ENCODE peak calls at places on chromosome 16, in seven cellular contexts. W is PC-3, J is GM23338, L is HCT116, H is SK-N-SH, S is neural progenitor cell, T is hepatocyte. A is an unnamed sample.

GRCh38 chr16:668519-669171 is 713 bp downstream of the RHOT2 start:
- DNase-seq in W (no peak), J (no peak), L (no peak), H (peak; percentile 51), S (peak; percentile 53), T (no peak), A (no peak)

GRCh38 chr16:30052671-30053372 is 12.7 kb upstream of the ALDOA start:
- DNase-seq in W (peak; percentile 83), J (peak; percentile 95), L (peak; percentile 85), H (peak; percentile 97), S (peak; percentile 95), T (peak; percentile 95), A (peak; percentile 95)

GRCh38 chr16:72886366-72886974 is 161.5 kb downstream of the ZFHX3 start:
- DNase-seq in W (no peak), J (no peak), L (no peak), H (no peak), S (no peak), T (no peak), A (no peak)

GRCh38 chr16:88303890-88304819 is 78.6 kb upstream of the ZNF469 start:
- DNase-seq in W (peak; percentile 21), J (no peak), L (no peak), H (no peak), S (no peak), T (peak; percentile 82), A (no peak)

GRCh38 chr16:11085025-11085485 is 140.7 kb downstream of the CLEC16A start:
- DNase-seq in W (no peak), J (no peak), L (no peak), H (peak; percentile 67), S (peak; percentile 32), T (no peak), A (no peak)

GRCh38 chr16:88375236-88376052 is 7.3 kb upstream of the ZNF469 start:
- DNase-seq in W (no peak), J (no peak), L (no peak), H (peak; percentile 19), S (no peak), T (no peak), A (no peak)

GRCh38 chr16:65908568-65908967 is 457.9 kb upstream of the CDH5 start:
- DNase-seq in W (no peak), J (peak; percentile 56), L (no peak), H (peak; percentile 61), S (peak; percentile 94), T (no peak), A (no peak)

GRCh38 chr16:69311533-69312388 is 611 bp downstream of the VPS4A start:
- DNase-seq in W (peak; percentile 26), J (peak; percentile 75), L (no peak), H (peak; percentile 80), S (peak; percentile 60), T (peak; percentile 63), A (peak; percentile 67)

GRCh38 chr16:2770057-2770780 is 6.9 kb downstream of the ELOB start:
- DNase-seq in W (no peak), J (no peak), L (no peak), H (no peak), S (no peak), T (no peak), A (no peak)

GRCh38 chr16:22123759-22124490 is 31.6 kb downstream of the VWA3A start:
- DNase-seq in W (no peak), J (peak; percentile 30), L (no peak), H (no peak), S (no peak), T (no peak), A (no peak)

GRCh38 chr16:24950275-24950674 is 64.9 kb downstream of the ARHGAP17 start:
- DNase-seq in W (peak; percentile 15), J (no peak), L (no peak), H (no peak), S (no peak), T (peak; percentile 29), A (no peak)

GRCh38 chr16:14193316-14193871 is 122.3 kb downstream of the MRTFB start:
- DNase-seq in W (no peak), J (peak; percentile 27), L (no peak), H (no peak), S (no peak), T (no peak), A (peak; percentile 74)

GRCh38 chr16:824601-825000 is 24.1 kb upstream of the GNG13 start:
- DNase-seq in W (no peak), J (no peak), L (no peak), H (no peak), S (no peak), T (no peak), A (no peak)

GRCh38 chr16:29710227-29711219 is 31.5 kb downstream of the QPRT start:
- DNase-seq in W (peak; percentile 68), J (peak; percentile 82), L (peak; percentile 56), H (peak; percentile 61), S (peak; percentile 66), T (peak; percentile 83), A (peak; percentile 83)

GRCh38 chr16:87061521-87061920 is 255.7 kb downstream of the C16orf95 start:
- DNase-seq in W (peak; percentile 5), J (no peak), L (no peak), H (no peak), S (no peak), T (no peak), A (no peak)

GRCh38 chr16:17370233-17371013 is 100.3 kb downstream of the XYLT1 start:
- DNase-seq in W (no peak), J (no peak), L (no peak), H (peak; percentile 27), S (no peak), T (no peak), A (peak; percentile 19)

GRCh38 chr16:89525146-89525913 is 17.1 kb downstream of the SPG7 start:
- DNase-seq in W (no peak), J (no peak), L (no peak), H (no peak), S (no peak), T (no peak), A (peak; percentile 26)

GRCh38 chr16:87580855-87581261 is 21.4 kb upstream of the JPH3 start:
- DNase-seq in W (peak; percentile 12), J (peak; percentile 36), L (no peak), H (peak; percentile 56), S (no peak), T (no peak), A (no peak)

GRCh38 chr16:67015317-67015731 is 13.6 kb upstream of the CBFB start:
- DNase-seq in W (no peak), J (no peak), L (peak; percentile 32), H (no peak), S (no peak), T (no peak), A (no peak)

GRCh38 chr16:17776888-17777287 is 306.1 kb upstream of the XYLT1 start:
- DNase-seq in W (no peak), J (no peak), L (no peak), H (no peak), S (no peak), T (no peak), A (no peak)

GRCh38 chr16:75931043-75931442 is 204.8 kb upstream of the CPHXL start:
- DNase-seq in W (peak; percentile 33), J (no peak), L (no peak), H (no peak), S (no peak), T (peak; percentile 22), A (no peak)

GRCh38 chr16:22318690-22319358 is 21.6 kb downstream of the POLR3E start:
- DNase-seq in W (peak; percentile 52), J (peak; percentile 77), L (no peak), H (peak; percentile 54), S (peak; percentile 39), T (peak; percentile 38), A (peak; percentile 35)

GRCh38 chr16:70735141-70735979 is 49.5 kb upstream of the MTSS2 start:
- DNase-seq in W (no peak), J (peak; percentile 51), L (no peak), H (no peak), S (peak; percentile 53), T (no peak), A (no peak)

GRCh38 chr16:2963611-2964415 is at the start of gene KREMEN2:
- DNase-seq in W (peak; percentile 73), J (peak; percentile 86), L (peak; percentile 74), H (peak; percentile 90), S (peak; percentile 79), T (peak; percentile 59), A (no peak)

GRCh38 chr16:53220585-53220984 is 165.8 kb downstream of the CHD9 start:
- DNase-seq in W (no peak), J (peak; percentile 41), L (no peak), H (peak; percentile 7), S (peak; percentile 25), T (peak; percentile 5), A (peak; percentile 18)
- TF ChIP-seq CTCF in W (no peak), J (peak; percentile 32), L (no peak), H (peak; percentile 28), S (peak; percentile 40), T (peak; percentile 23), A (peak; percentile 42)

DNA sequence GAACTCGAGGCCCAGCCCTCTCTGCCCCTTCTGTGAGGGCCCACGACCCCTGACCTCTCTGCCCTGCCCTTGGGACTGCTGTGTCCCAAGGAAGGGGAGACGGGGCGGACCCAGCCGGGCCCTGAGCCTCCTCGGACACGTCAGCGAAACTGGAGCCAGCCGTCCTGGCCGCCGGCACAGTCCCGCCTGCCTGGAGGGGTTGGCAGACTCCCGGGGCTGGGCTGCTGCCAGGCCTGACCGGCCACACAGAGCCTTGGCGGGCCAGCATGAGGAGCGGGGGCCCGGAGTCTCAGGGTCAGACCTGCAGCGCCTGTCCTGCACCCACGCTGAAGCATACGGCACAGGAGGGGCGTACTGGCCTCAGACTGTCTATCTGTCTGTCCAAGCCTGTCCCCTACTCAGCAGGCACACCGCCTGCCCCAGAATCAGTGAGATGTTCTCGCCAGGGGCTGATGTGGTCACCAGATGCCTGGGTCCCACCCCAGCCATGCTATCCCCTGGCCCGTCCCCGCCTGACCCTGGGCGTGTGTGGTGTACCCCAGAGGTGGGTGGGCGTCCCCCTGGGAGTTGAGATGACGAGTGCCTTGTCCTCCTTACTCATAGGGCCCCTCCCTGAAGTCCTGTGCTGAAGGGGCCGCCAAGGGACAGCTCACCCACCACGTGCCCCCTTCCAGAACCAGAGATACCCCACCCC is 4.6 kb downstream of the VASN start:
- DNase-seq in W (peak; percentile 60), J (no peak), L (no peak), H (peak; percentile 71), S (peak; percentile 4), T (peak; percentile 56), A (no peak)
- H3K4me1 ChIP-seq in W (peaks cover 50% of the 10 kb centered on the region), J (peaks cover 57% of the 10 kb centered on the region), L (peaks cover 36% of the 10 kb centered on the region), H (peaks cover 71% of the 10 kb centered on the region), S (peaks cover 54% of the 10 kb centered on the region), T (peaks cover 51% of the 10 kb centered on the region), A (peaks cover 22% of the 10 kb centered on the region)

DNA sequence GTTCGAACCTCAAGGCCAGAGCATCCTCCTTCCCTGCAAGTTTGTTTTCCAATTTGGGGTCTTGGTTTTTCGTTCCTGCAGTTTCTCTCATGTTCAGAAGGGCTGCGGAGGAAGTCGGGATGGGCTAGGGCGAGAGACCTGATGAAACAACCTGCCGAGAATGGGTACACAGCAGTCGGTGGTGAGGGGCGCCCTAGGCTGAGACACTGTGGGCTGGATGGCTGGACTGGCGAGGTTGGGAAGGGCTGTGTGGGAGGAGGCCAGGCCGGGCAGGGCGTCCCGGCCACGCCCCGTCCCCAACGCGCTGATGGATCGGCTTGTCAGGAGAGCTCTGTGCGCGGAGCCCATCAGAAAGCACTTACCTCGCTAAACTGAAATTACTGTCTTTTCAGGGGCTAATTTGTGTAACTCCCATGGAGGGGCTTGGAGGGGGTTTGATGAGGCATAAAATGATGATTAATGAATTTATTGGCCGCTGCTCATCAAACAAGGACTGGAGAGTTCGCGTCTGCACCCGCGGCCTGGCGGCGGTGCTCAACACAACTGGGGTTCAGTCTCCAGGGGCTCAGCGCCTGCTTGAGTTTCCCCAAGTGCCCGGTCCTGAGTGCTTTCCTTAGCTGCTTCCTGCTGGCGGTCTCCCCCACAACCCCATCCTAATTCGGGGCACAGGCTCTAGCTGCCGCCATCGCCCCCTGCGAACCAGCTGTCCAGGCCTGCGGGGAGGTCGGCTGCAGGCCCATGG is 9.0 kb downstream of the IRX5 start:
- DNase-seq in W (no peak), J (peak; percentile 63), L (no peak), H (no peak), S (peak; percentile 76), T (no peak), A (no peak)
- TF ChIP-seq EZH2phosphoT487 in W (no peak), J (no peak), L (no peak), H (no peak), S (peak; percentile 1), T (no peak), A (no peak)

GRCh38 chr16:8712589-8713361 is 38.4 kb downstream of the ABAT start:
- DNase-seq in W (no peak), J (peak; percentile 82), L (no peak), H (peak; percentile 86), S (peak; percentile 78), T (peak; percentile 27), A (no peak)
- TF ChIP-seq CTCF in W (no peak), J (peak; percentile 15), L (no peak), H (no peak), S (no peak), T (no peak), A (no peak)